ENCODE peak calls at places on chromosomes 1 and 21, in four cellular contexts. L is NCI-H1105 treated with DMSO at 0.1 percent for 48 hours, B is cardiac fibroblast, U is AG09309. R is an unnamed sample.

GRCh38 chr1:37765937-37766664 is 1.2 kb upstream of the EPHA10 start:
- DNase-seq in B (no peak), L (peak), U (no peak), R (no peak)

GRCh38 chr1:196464545-196464944 is 143.7 kb downstream of the KCNT2 start:
- DNase-seq in L (peak), B (no peak), U (peak), R (no peak)

GRCh38 chr1:237736372-237737029 is 154.2 kb downstream of the ZP4 start:
- DNase-seq in B (no peak), U (no peak), L (no peak), R (no peak)

GRCh38 chr21:28454978-28455600 is 537.6 kb downstream of the LTN1 start:
- DNase-seq in B (peak), L (no peak), U (no peak), R (no peak)

GRCh38 chr1:50603274-50604271 is 180.3 kb upstream of the DMRTA2 start:
- DNase-seq in U (peak), B (peak), L (peak), R (no peak)

GRCh38 chr1:67853704-67854103 is 20.4 kb upstream of the GNG12 start:
- DNase-seq in B (peak), U (peak), L (peak), R (peak)

GRCh38 chr1:29626066-29626465 is 389.7 kb downstream of the PTPRU start:
- DNase-seq in B (no peak), U (no peak), L (no peak), R (no peak)

GRCh38 chr1:241701483-241702290 is 49.6 kb downstream of the WDR64 start:
- DNase-seq in U (peak), B (peak), L (peak), R (no peak)

GRCh38 chr1:12586171-12586942 is 31.7 kb downstream of the DHRS3 start:
- DNase-seq in L (no peak), U (no peak), B (no peak), R (no peak)

GRCh38 chr1:157193702-157194391 is 55.7 kb upstream of the ETV3 start:
- DNase-seq in U (peak), L (peak), B (peak), R (peak)

GRCh38 chr21:43866233-43866632 is 1.2 kb downstream of the AGPAT3 start:
- DNase-seq in U (peak), B (peak), L (no peak), R (no peak)

GRCh38 chr1:8134546-8135235 is 108.6 kb upstream of the ERRFI1 start:
- DNase-seq in U (no peak), L (no peak), B (peak), R (no peak)

GRCh38 chr1:193705473-193706074 is 519.2 kb upstream of the B3GALT2 start:
- DNase-seq in L (no peak), U (no peak), B (no peak), R (no peak)

GRCh38 chr1:93641527-93641926 is 40.1 kb downstream of the BCAR3 start:
- DNase-seq in U (no peak), L (no peak), B (peak), R (no peak)

GRCh38 chr1:113153116-113153803 is 80.3 kb downstream of the LRIG2 start:
- DNase-seq in U (no peak), B (peak), L (peak), R (no peak)

GRCh38 chr1:75430526-75430925 is 180.4 kb downstream of the SLC44A5 start:
- DNase-seq in B (no peak), L (no peak), U (no peak), R (no peak)

GRCh38 chr1:8427493-8427892 is 109.6 kb downstream of the SLC45A1 start:
- DNase-seq in U (no peak), B (no peak), L (no peak), R (no peak)

GRCh38 chr1:27571439-27572018 is 32.4 kb downstream of the AHDC1 start:
- DNase-seq in L (no peak), U (no peak), B (no peak), R (no peak)

GRCh38 chr21:42692688-42693087 is 39.3 kb downstream of the PDE9A start:
- DNase-seq in L (no peak), U (no peak), B (no peak), R (no peak)

GRCh38 chr1:36150296-36151132 is 1.2 kb upstream of the TRAPPC3 start:
- DNase-seq in U (peak), L (peak), B (peak), R (peak)

GRCh38 chr1:236204656-236205055 is 62.3 kb downstream of the GPR137B start:
- DNase-seq in U (no peak), B (no peak), L (no peak), R (no peak)

GRCh38 chr1:174652496-174653280 is 204.9 kb downstream of the GPR52 start:
- DNase-seq in L (no peak), U (no peak), B (no peak), R (no peak)

GRCh38 chr1:204633665-204634064 is 51.9 kb downstream of the LRRN2 start:
- DNase-seq in L (no peak), B (no peak), U (no peak), R (no peak)

R was measured in NCI-H187 treated with DMSO at 0.1 percent for 48 hours.